ENCODE peak calls at places on chromosomes 6 and 20, in seven cellular contexts. One of them, this sample, is unnamed. For H3K27me3 and H3K4me1, the result is how much of the 10 kb centered on the place peaks cover.

GRCh38 chr6:49548613-49549304 is 1.7 kb upstream of the C6orf141 start:
- DNase-seq in effector memory CD4-positive, alpha-beta T cell: no peak
- DNase-seq in SJCRH30: no peak
- DNase-seq in CD4-positive, alpha-beta memory T cell: no peak
- DNase-seq in heart left ventricle: no peak
- DNase-seq in endodermal cell: peak
- DNase-seq in transverse colon: no peak
- DNase-seq in this sample: no peak

GRCh38 chr6:37517411-37517812 is 17.7 kb upstream of the CCDC167 start:
- DNase-seq in effector memory CD4-positive, alpha-beta T cell: peak
- DNase-seq in SJCRH30: no peak
- DNase-seq in CD4-positive, alpha-beta memory T cell: peak
- DNase-seq in heart left ventricle: no peak
- DNase-seq in endodermal cell: no peak
- DNase-seq in transverse colon: peak
- DNase-seq in this sample: peak

GRCh38 chr6:16723833-16724232 is 37.4 kb downstream of the ATXN1 start:
- DNase-seq in effector memory CD4-positive, alpha-beta T cell: no peak
- DNase-seq in SJCRH30: peak
- DNase-seq in CD4-positive, alpha-beta memory T cell: no peak
- DNase-seq in heart left ventricle: no peak
- DNase-seq in endodermal cell: peak
- DNase-seq in transverse colon: no peak
- DNase-seq in this sample: no peak

GRCh38 chr6:49692534-49692933 is 20.8 kb downstream of the CRISP2 start:
- DNase-seq in effector memory CD4-positive, alpha-beta T cell: no peak
- DNase-seq in SJCRH30: no peak
- DNase-seq in CD4-positive, alpha-beta memory T cell: no peak
- DNase-seq in heart left ventricle: no peak
- DNase-seq in endodermal cell: no peak
- DNase-seq in transverse colon: no peak
- DNase-seq in this sample: no peak

GRCh38 chr6:93701526-93701925 is 282.2 kb upstream of the EPHA7 start:
- DNase-seq in effector memory CD4-positive, alpha-beta T cell: no peak
- DNase-seq in SJCRH30: no peak
- DNase-seq in CD4-positive, alpha-beta memory T cell: no peak
- DNase-seq in heart left ventricle: no peak
- DNase-seq in endodermal cell: no peak
- DNase-seq in transverse colon: no peak
- DNase-seq in this sample: no peak

GRCh38 chr20:51807864-51808263 is 5.5 kb upstream of the SALL4 start:
- DNase-seq in effector memory CD4-positive, alpha-beta T cell: no peak
- DNase-seq in SJCRH30: no peak
- DNase-seq in CD4-positive, alpha-beta memory T cell: no peak
- DNase-seq in heart left ventricle: no peak
- DNase-seq in endodermal cell: no peak
- DNase-seq in transverse colon: no peak
- DNase-seq in this sample: no peak

GRCh38 chr6:158043008-158043407 is 61.3 kb downstream of the SYNJ2 start:
- DNase-seq in effector memory CD4-positive, alpha-beta T cell: no peak
- DNase-seq in SJCRH30: no peak
- DNase-seq in CD4-positive, alpha-beta memory T cell: no peak
- DNase-seq in heart left ventricle: no peak
- DNase-seq in endodermal cell: no peak
- DNase-seq in transverse colon: no peak
- DNase-seq in this sample: no peak

GRCh38 chr20:37552415-37552814 is 24.7 kb upstream of the BLCAP start:
- DNase-seq in effector memory CD4-positive, alpha-beta T cell: no peak
- DNase-seq in SJCRH30: no peak
- DNase-seq in CD4-positive, alpha-beta memory T cell: no peak
- DNase-seq in heart left ventricle: no peak
- DNase-seq in endodermal cell: no peak
- DNase-seq in transverse colon: no peak
- DNase-seq in this sample: no peak

GRCh38 chr6:158560787-158561246 is 926 bp downstream of the TMEM181 start:
- DNase-seq in effector memory CD4-positive, alpha-beta T cell: no peak
- DNase-seq in SJCRH30: peak
- DNase-seq in CD4-positive, alpha-beta memory T cell: no peak
- DNase-seq in heart left ventricle: no peak
- DNase-seq in endodermal cell: peak
- DNase-seq in transverse colon: peak
- DNase-seq in this sample: peak

GRCh38 chr6:83443516-83443915 is 12.7 kb upstream of the ME1 start:
- DNase-seq in effector memory CD4-positive, alpha-beta T cell: no peak
- DNase-seq in SJCRH30: no peak
- DNase-seq in CD4-positive, alpha-beta memory T cell: no peak
- DNase-seq in heart left ventricle: no peak
- DNase-seq in endodermal cell: no peak
- DNase-seq in transverse colon: no peak
- DNase-seq in this sample: no peak

GRCh38 chr6:31094389-31094881 is 17.9 kb downstream of the C6orf15 start:
- DNase-seq in effector memory CD4-positive, alpha-beta T cell: no peak
- DNase-seq in SJCRH30: no peak
- DNase-seq in CD4-positive, alpha-beta memory T cell: peak
- DNase-seq in heart left ventricle: no peak
- DNase-seq in endodermal cell: peak
- DNase-seq in transverse colon: peak
- DNase-seq in this sample: peak

GRCh38 chr20:528923-529594 is 14.5 kb downstream of the CSNK2A1 start:
- DNase-seq in effector memory CD4-positive, alpha-beta T cell: no peak
- DNase-seq in SJCRH30: no peak
- DNase-seq in CD4-positive, alpha-beta memory T cell: no peak
- DNase-seq in heart left ventricle: no peak
- DNase-seq in endodermal cell: no peak
- DNase-seq in transverse colon: no peak
- DNase-seq in this sample: no peak

GRCh38 chr20:25299801-25300200 is 51.9 kb downstream of the PYGB start:
- DNase-seq in effector memory CD4-positive, alpha-beta T cell: no peak
- DNase-seq in SJCRH30: peak
- DNase-seq in CD4-positive, alpha-beta memory T cell: no peak
- DNase-seq in heart left ventricle: peak
- DNase-seq in endodermal cell: no peak
- DNase-seq in transverse colon: peak
- DNase-seq in this sample: no peak

GRCh38 chr20:52494244-52494643 is 302.7 kb upstream of the ZFP64 start:
- DNase-seq in effector memory CD4-positive, alpha-beta T cell: no peak
- DNase-seq in SJCRH30: no peak
- DNase-seq in CD4-positive, alpha-beta memory T cell: no peak
- DNase-seq in heart left ventricle: no peak
- DNase-seq in endodermal cell: no peak
- DNase-seq in transverse colon: no peak
- DNase-seq in this sample: no peak

GRCh38 chr6:76683985-76684384 is 611.5 kb upstream of the IMPG1 start:
- DNase-seq in effector memory CD4-positive, alpha-beta T cell: no peak
- DNase-seq in SJCRH30: no peak
- DNase-seq in CD4-positive, alpha-beta memory T cell: no peak
- DNase-seq in heart left ventricle: no peak
- DNase-seq in endodermal cell: peak
- DNase-seq in transverse colon: no peak
- DNase-seq in this sample: no peak

GRCh38 chr6:142698751-142699150 is 246.2 kb downstream of the HIVEP2 start:
- DNase-seq in effector memory CD4-positive, alpha-beta T cell: no peak
- DNase-seq in SJCRH30: peak
- DNase-seq in CD4-positive, alpha-beta memory T cell: no peak
- DNase-seq in heart left ventricle: no peak
- DNase-seq in endodermal cell: peak
- DNase-seq in transverse colon: no peak
- DNase-seq in this sample: no peak

GRCh38 chr20:48247961-48248360 is 462.7 kb upstream of the SULF2 start:
- DNase-seq in effector memory CD4-positive, alpha-beta T cell: no peak
- DNase-seq in SJCRH30: no peak
- DNase-seq in CD4-positive, alpha-beta memory T cell: no peak
- DNase-seq in heart left ventricle: no peak
- DNase-seq in endodermal cell: no peak
- DNase-seq in transverse colon: no peak
- DNase-seq in this sample: no peak

GRCh38 chr20:42110301-42110700 is 492.1 kb upstream of the CHD6 start:
- DNase-seq in effector memory CD4-positive, alpha-beta T cell: no peak
- DNase-seq in SJCRH30: peak
- DNase-seq in CD4-positive, alpha-beta memory T cell: no peak
- DNase-seq in heart left ventricle: no peak
- DNase-seq in endodermal cell: no peak
- DNase-seq in transverse colon: no peak
- DNase-seq in this sample: no peak

GRCh38 chr6:48061630-48062029 is 49.4 kb downstream of the PTCHD4 start:
- DNase-seq in effector memory CD4-positive, alpha-beta T cell: no peak
- DNase-seq in SJCRH30: no peak
- DNase-seq in CD4-positive, alpha-beta memory T cell: no peak
- DNase-seq in heart left ventricle: no peak
- DNase-seq in endodermal cell: no peak
- DNase-seq in transverse colon: no peak
- DNase-seq in this sample: no peak

GRCh38 chr6:3522561-3523287 is 65.9 kb upstream of the SLC22A23 start:
- DNase-seq in effector memory CD4-positive, alpha-beta T cell: no peak
- DNase-seq in SJCRH30: no peak
- DNase-seq in CD4-positive, alpha-beta memory T cell: no peak
- DNase-seq in heart left ventricle: no peak
- DNase-seq in endodermal cell: no peak
- DNase-seq in transverse colon: no peak
- DNase-seq in this sample: no peak

GRCh38 chr20:40798066-40798465 is 109.0 kb upstream of the MAFB start:
- DNase-seq in effector memory CD4-positive, alpha-beta T cell: no peak
- DNase-seq in SJCRH30: no peak
- DNase-seq in CD4-positive, alpha-beta memory T cell: no peak
- DNase-seq in heart left ventricle: no peak
- DNase-seq in endodermal cell: peak
- DNase-seq in transverse colon: no peak
- DNase-seq in this sample: no peak

GRCh38 chr6:106385530-106385929 is 25.0 kb downstream of the CRYBG1 start:
- DNase-seq in effector memory CD4-positive, alpha-beta T cell: no peak
- DNase-seq in SJCRH30: no peak
- DNase-seq in CD4-positive, alpha-beta memory T cell: no peak
- DNase-seq in heart left ventricle: no peak
- DNase-seq in endodermal cell: no peak
- DNase-seq in transverse colon: no peak
- DNase-seq in this sample: no peak

GRCh38 chr20:3106658-3107463 is 22.3 kb upstream of the AVP start:
- DNase-seq in effector memory CD4-positive, alpha-beta T cell: no peak
- DNase-seq in SJCRH30: no peak
- DNase-seq in CD4-positive, alpha-beta memory T cell: no peak
- DNase-seq in heart left ventricle: no peak
- DNase-seq in endodermal cell: peak
- DNase-seq in transverse colon: no peak
- DNase-seq in this sample: no peak

GRCh38 chr6:15430181-15430580 is 184.3 kb downstream of the JARID2 start:
- DNase-seq in effector memory CD4-positive, alpha-beta T cell: no peak
- DNase-seq in SJCRH30: no peak
- DNase-seq in CD4-positive, alpha-beta memory T cell: no peak
- DNase-seq in heart left ventricle: no peak
- DNase-seq in endodermal cell: no peak
- DNase-seq in transverse colon: no peak
- DNase-seq in this sample: no peak

GRCh38 chr6:74879234-74879633 is 326.6 kb downstream of the COL12A1 start:
- DNase-seq in effector memory CD4-positive, alpha-beta T cell: no peak
- DNase-seq in SJCRH30: no peak
- DNase-seq in CD4-positive, alpha-beta memory T cell: no peak
- DNase-seq in heart left ventricle: no peak
- DNase-seq in endodermal cell: no peak
- DNase-seq in transverse colon: no peak
- DNase-seq in this sample: no peak

GRCh38 chr6:137492771-137493217 is 1.4 kb downstream of the OLIG3 start:
- DNase-seq in effector memory CD4-positive, alpha-beta T cell: no peak
- DNase-seq in SJCRH30: no peak
- DNase-seq in CD4-positive, alpha-beta memory T cell: no peak
- DNase-seq in heart left ventricle: no peak
- DNase-seq in endodermal cell: peak
- DNase-seq in transverse colon: no peak
- DNase-seq in this sample: no peak
- H3K27me3 ChIP-seq in effector memory CD4-positive, alpha-beta T cell: half or more
- H3K27me3 ChIP-seq in SJCRH30: under half
- H3K27me3 ChIP-seq in CD4-positive, alpha-beta memory T cell: half or more
- H3K27me3 ChIP-seq in heart left ventricle: half or more
- H3K27me3 ChIP-seq in endodermal cell: half or more
- H3K27me3 ChIP-seq in transverse colon: half or more
- H3K27me3 ChIP-seq in this sample: half or more

GRCh38 chr6:24856246-24856599 is 57.5 kb upstream of the ARMH2 start:
- DNase-seq in effector memory CD4-positive, alpha-beta T cell: no peak
- DNase-seq in SJCRH30: no peak
- DNase-seq in CD4-positive, alpha-beta memory T cell: no peak
- DNase-seq in heart left ventricle: no peak
- DNase-seq in endodermal cell: no peak
- DNase-seq in transverse colon: no peak
- DNase-seq in this sample: no peak

GRCh38 chr6:24856954-24857670 is 58.4 kb upstream of the ARMH2 start:
- DNase-seq in effector memory CD4-positive, alpha-beta T cell: no peak
- DNase-seq in SJCRH30: no peak
- DNase-seq in CD4-positive, alpha-beta memory T cell: no peak
- DNase-seq in heart left ventricle: no peak
- DNase-seq in endodermal cell: no peak
- DNase-seq in transverse colon: no peak
- DNase-seq in this sample: no peak

GRCh38 chr6:24858154-24858801 is 59.6 kb upstream of the ARMH2 start:
- DNase-seq in effector memory CD4-positive, alpha-beta T cell: peak
- DNase-seq in SJCRH30: no peak
- DNase-seq in CD4-positive, alpha-beta memory T cell: peak
- DNase-seq in heart left ventricle: no peak
- DNase-seq in endodermal cell: no peak
- DNase-seq in transverse colon: peak
- DNase-seq in this sample: peak

GRCh38 chr6:24854077-24854670 is 55.5 kb upstream of the ARMH2 start:
- DNase-seq in effector memory CD4-positive, alpha-beta T cell: no peak
- DNase-seq in SJCRH30: peak
- DNase-seq in CD4-positive, alpha-beta memory T cell: no peak
- DNase-seq in heart left ventricle: no peak
- DNase-seq in endodermal cell: no peak
- DNase-seq in transverse colon: no peak
- DNase-seq in this sample: no peak

GRCh38 chr6:24855389-24856245 is 56.9 kb upstream of the ARMH2 start:
- DNase-seq in effector memory CD4-positive, alpha-beta T cell: peak
- DNase-seq in SJCRH30: peak
- DNase-seq in CD4-positive, alpha-beta memory T cell: peak
- DNase-seq in heart left ventricle: peak
- DNase-seq in endodermal cell: peak
- DNase-seq in transverse colon: peak
- DNase-seq in this sample: peak
- H3K4me1 ChIP-seq in effector memory CD4-positive, alpha-beta T cell: under half
- H3K4me1 ChIP-seq in SJCRH30: under half
- H3K4me1 ChIP-seq in CD4-positive, alpha-beta memory T cell: half or more
- H3K4me1 ChIP-seq in heart left ventricle: under half
- H3K4me1 ChIP-seq in endodermal cell: under half
- H3K4me1 ChIP-seq in transverse colon: under half
- H3K4me1 ChIP-seq in this sample: half or more

GRCh38 chr20:62227977-62228958 is 8.2 kb upstream of the HRH3 start:
- DNase-seq in effector memory CD4-positive, alpha-beta T cell: no peak
- DNase-seq in SJCRH30: peak
- DNase-seq in CD4-positive, alpha-beta memory T cell: no peak
- DNase-seq in heart left ventricle: no peak
- DNase-seq in endodermal cell: peak
- DNase-seq in transverse colon: peak
- DNase-seq in this sample: no peak
- H3K27me3 ChIP-seq in effector memory CD4-positive, alpha-beta T cell: under half
- H3K27me3 ChIP-seq in SJCRH30: under half
- H3K27me3 ChIP-seq in CD4-positive, alpha-beta memory T cell: under half
- H3K27me3 ChIP-seq in heart left ventricle: under half
- H3K27me3 ChIP-seq in endodermal cell: under half
- H3K27me3 ChIP-seq in transverse colon: under half
- H3K27me3 ChIP-seq in this sample: under half

DNA sequence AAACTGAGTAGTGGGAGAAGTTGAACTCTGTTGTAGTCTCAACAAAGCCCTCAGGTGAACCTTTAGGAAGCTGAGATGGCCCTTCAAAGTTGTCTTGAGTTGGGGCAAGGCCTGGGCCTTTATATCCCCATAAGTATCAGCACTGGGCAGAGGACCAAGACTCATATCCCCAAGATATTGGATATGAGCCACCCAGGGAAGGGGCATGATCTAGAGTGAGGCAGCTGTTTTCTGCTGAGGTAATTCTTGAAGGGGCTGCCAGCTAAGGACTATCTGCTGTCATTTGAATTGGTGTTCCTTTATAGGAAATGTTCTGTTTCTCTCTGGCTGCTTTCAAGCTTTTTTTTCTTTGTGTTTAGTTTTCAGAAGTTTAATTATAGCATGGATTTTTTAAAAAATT is 140.7 kb upstream of the FLRT3 start:
- DNase-seq in effector memory CD4-positive, alpha-beta T cell: no peak
- DNase-seq in SJCRH30: peak
- DNase-seq in CD4-positive, alpha-beta memory T cell: no peak
- DNase-seq in heart left ventricle: no peak
- DNase-seq in endodermal cell: no peak
- DNase-seq in transverse colon: no peak
- DNase-seq in this sample: no peak
- H3K4me1 ChIP-seq in effector memory CD4-positive, alpha-beta T cell: under half
- H3K4me1 ChIP-seq in SJCRH30: under half
- H3K4me1 ChIP-seq in CD4-positive, alpha-beta memory T cell: under half
- H3K4me1 ChIP-seq in heart left ventricle: under half
- H3K4me1 ChIP-seq in endodermal cell: under half
- H3K4me1 ChIP-seq in transverse colon: under half
- H3K4me1 ChIP-seq in this sample: under half

This sample was measured in CD8-positive, alpha-beta memory T cell.